ENCODE peak calls at places on chromosomes 11 and 22, in ten cellular contexts. C is suprapubic skin, H is HepG2, T is A549, A is tibial nerve, U is IMR-90, D is adrenal gland, N is spleen, V is gastrocnemius medialis, M is body of pancreas. K is an unnamed sample.

GRCh38 chr11:70590356-70590991 is 192.1 kb downstream of the CTTN start:
- DNase-seq in U (no peak), T (no peak), H (no peak), V (no peak), C (no peak), N (no peak), D (no peak), A (no peak), M (no peak), K (no peak)

GRCh38 chr11:107549253-107549953 is 16.1 kb downstream of the ALKBH8 start:
- DNase-seq in H (peak; percentile 29), U (peak; percentile 51), N (no peak), T (no peak), D (peak; percentile 37), A (no peak), M (no peak), C (no peak), V (no peak), K (no peak)

GRCh38 chr11:65648997-65649491 is 11.1 kb downstream of the SIPA1 start:
- DNase-seq in V (no peak), N (peak; percentile 74), M (no peak), T (no peak), D (peak; percentile 57), U (no peak), C (no peak), H (no peak), A (no peak), K (no peak)

GRCh38 chr11:15969701-15970329 is 386.5 kb downstream of the SOX6 start:
- DNase-seq in T (no peak), M (no peak), C (no peak), H (no peak), A (no peak), N (no peak), V (no peak), D (no peak), U (peak; percentile 91), K (no peak)

GRCh38 chr11:40921256-40921655 is 538.2 kb downstream of the LRRC4C start:
- DNase-seq in V (no peak), C (no peak), M (no peak), N (no peak), H (no peak), U (no peak), D (no peak), A (no peak), T (no peak), K (no peak)

GRCh38 chr22:38196791-38197429 is 4.9 kb upstream of the MAFF start:
- DNase-seq in N (no peak), A (no peak), H (no peak), U (no peak), D (no peak), T (no peak), C (no peak), M (no peak), V (no peak), K (no peak)

GRCh38 chr11:134863294-134863693 is 451.3 kb upstream of the B3GAT1 start:
- DNase-seq in N (no peak), T (no peak), D (no peak), C (no peak), H (no peak), A (no peak), V (no peak), M (no peak), U (no peak), K (no peak)

GRCh38 chr22:34587357-34588356 is 478.3 kb upstream of the ISX start:
- DNase-seq in C (no peak), U (no peak), T (no peak), D (no peak), H (no peak), M (peak; percentile 23), A (no peak), N (no peak), V (no peak), K (no peak)

GRCh38 chr22:48104102-48104738 is 1341.8 kb downstream of the TBC1D22A start:
- DNase-seq in A (no peak), C (peak; percentile 22), T (no peak), V (no peak), N (no peak), H (no peak), D (no peak), U (no peak), M (no peak), K (no peak)

GRCh38 chr22:29217827-29218757 is 12.4 kb downstream of the EMID1 start:
- DNase-seq in T (no peak), H (no peak), U (no peak), M (no peak), A (no peak), D (peak; percentile 34), V (no peak), N (peak; percentile 74), C (peak; percentile 40), K (no peak)

GRCh38 chr11:65870307-65870658 is 2.3 kb downstream of the EFEMP2 start:
- DNase-seq in N (peak; percentile 80), T (no peak), H (no peak), V (no peak), D (no peak), C (no peak), U (no peak), M (no peak), A (no peak), K (no peak)

GRCh38 chr22:35703861-35704584 is 13.6 kb upstream of the APOL5 start:
- DNase-seq in V (no peak), H (no peak), U (peak; percentile 6), M (no peak), N (no peak), T (no peak), C (no peak), A (no peak), D (no peak), K (no peak)

GRCh38 chr11:105937331-105937730 is 84.7 kb downstream of the MSANTD4 start:
- DNase-seq in T (no peak), D (no peak), M (no peak), C (no peak), V (no peak), U (peak; percentile 67), A (no peak), H (no peak), N (no peak), K (no peak)

GRCh38 chr11:86548278-86548917 is 124.0 kb downstream of the ME3 start:
- DNase-seq in T (no peak), A (no peak), D (peak; percentile 58), H (no peak), N (no peak), C (no peak), V (no peak), M (no peak), U (peak; percentile 80), K (no peak)

GRCh38 chr22:42700355-42700754 is 20.3 kb downstream of the A4GALT start:
- DNase-seq in U (no peak), C (no peak), V (no peak), D (no peak), M (no peak), H (no peak), A (no peak), T (no peak), N (no peak), K (no peak)

GRCh38 chr22:19765477-19766234 is 5.1 kb downstream of the TBX1 start:
- DNase-seq in M (no peak), N (no peak), A (no peak), H (no peak), C (no peak), U (no peak), D (peak; percentile 51), T (no peak), V (no peak), K (no peak)

GRCh38 chr11:70618471-70619101 is 220.3 kb downstream of the CTTN start:
- DNase-seq in D (peak; percentile 71), N (no peak), U (no peak), M (no peak), C (no peak), V (no peak), H (no peak), A (no peak), T (no peak), K (no peak)

GRCh38 chr11:46505741-46506485 is 87.9 kb downstream of the AMBRA1 start:
- DNase-seq in N (no peak), D (no peak), M (no peak), T (no peak), H (no peak), V (no peak), A (no peak), U (peak; percentile 18), C (no peak), K (no peak)

GRCh38 chr11:73729594-73730206 is 31.2 kb downstream of the RAB6A start:
- DNase-seq in C (no peak), D (peak; percentile 36), A (no peak), V (no peak), U (no peak), N (no peak), T (peak; percentile 28), M (no peak), H (peak; percentile 28), K (no peak)

GRCh38 chr11:35286156-35286555 is 133.2 kb downstream of the SLC1A2 start:
- DNase-seq in N (no peak), T (no peak), D (no peak), V (no peak), M (no peak), C (no peak), A (no peak), U (no peak), H (no peak), K (no peak)

GRCh38 chr11:33185756-33186155 is 24.5 kb upstream of the CSTF3 start:
- DNase-seq in M (no peak), T (no peak), U (no peak), N (no peak), V (no peak), D (no peak), A (no peak), H (no peak), C (no peak), K (no peak)

GRCh38 chr22:25763239-25763777 is 21.3 kb downstream of the MYO18B start:
- DNase-seq in H (no peak), T (no peak), U (no peak), D (no peak), V (no peak), C (no peak), A (no peak), M (no peak), N (no peak), K (no peak)
- H3K27ac ChIP-seq in H (no peak overlapping the region), T (no peak overlapping the region), U (no peak overlapping the region), D (no peak overlapping the region), V (peak overlapping the region; percentile 97), C (no peak overlapping the region), A (no peak overlapping the region), M (no peak overlapping the region), N (no peak overlapping the region), K (no peak overlapping the region)

GRCh38 chr11:115368616-115369015 is 135.6 kb downstream of the CADM1 start:
- DNase-seq in U (no peak), D (no peak), M (no peak), C (no peak), H (no peak), T (no peak), A (no peak), N (no peak), V (no peak), K (no peak)
- TF ChIP-seq POLR2A in U (no peak), D (no peak), M (no peak), C (no peak), H (no peak), T (no peak), A (no peak), N (no peak), V (no peak), K (no peak)

GRCh38 chr11:74870485-74870884 is 78.4 kb downstream of the XRRA1 start:
- DNase-seq in C (no peak), N (no peak), D (no peak), H (peak; percentile 60), T (peak; percentile 46), U (peak; percentile 66), A (no peak), V (no peak), M (no peak), K (no peak)
- H3K9me3 ChIP-seq in C (peaks cover 71% of the 10 kb centered on the region), N (peaks cover 100% of the 10 kb centered on the region), D (no peaks in the 10 kb centered on the region), H (peaks cover 55% of the 10 kb centered on the region), T (peaks cover 31% of the 10 kb centered on the region), U (peaks cover 43% of the 10 kb centered on the region), A (peaks cover 80% of the 10 kb centered on the region), V (peaks cover 27% of the 10 kb centered on the region), M (peaks cover 3% of the 10 kb centered on the region), K (peaks cover 93% of the 10 kb centered on the region)

GRCh38 chr11:117815262-117815803 is 9.2 kb downstream of the FXYD2 start:
- DNase-seq in A (peak; percentile 22), M (no peak), C (no peak), U (no peak), H (no peak), N (peak; percentile 94), V (no peak), D (peak; percentile 66), T (no peak), K (no peak)
- H3K27ac ChIP-seq in A (no peak overlapping the region), M (peak overlapping the region; percentile 88), C (no peak overlapping the region), U (no peak overlapping the region), H (no peak overlapping the region), N (peak overlapping the region; percentile 73), V (no peak overlapping the region), D (peak overlapping the region; percentile 91), T (peak overlapping the region; percentile 73), K (no peak overlapping the region)

K was measured in breast epithelium.